ENCODE peak calls at places on chromosomes 11 and 22, in nine cellular contexts. One of them, this sample, is unnamed.

GRCh38 chr11:3879967-3880542 is 24.6 kb downstream of the STIM1 start:
- ATAC-seq in lower lobe of right lung: peak; percentile 65
- ATAC-seq in heart right ventricle: no peak
- ATAC-seq in activated CD4-positive, alpha-beta T cell treated with anti-CD3 and anti-CD28 coated beads for 36 hours: no peak
- ATAC-seq in naive thymus-derived CD8-positive, alpha-beta T cell: no peak
- ATAC-seq in left cardiac atrium: no peak
- ATAC-seq in effector memory CD8-positive, alpha-beta T cell: no peak
- ATAC-seq in naive thymus-derived CD4-positive, alpha-beta T cell: peak; percentile 33
- ATAC-seq in Right ventricle myocardium superior: peak; percentile 46
- ATAC-seq in this sample: no peak

GRCh38 chr22:22519591-22519990 is 479 bp downstream of the ZNF280A start:
- ATAC-seq in naive thymus-derived CD4-positive, alpha-beta T cell: no peak
- ATAC-seq in heart right ventricle: no peak
- ATAC-seq in Right ventricle myocardium superior: no peak
- ATAC-seq in effector memory CD8-positive, alpha-beta T cell: no peak
- ATAC-seq in naive thymus-derived CD8-positive, alpha-beta T cell: no peak
- ATAC-seq in lower lobe of right lung: no peak
- ATAC-seq in left cardiac atrium: no peak
- ATAC-seq in activated CD4-positive, alpha-beta T cell treated with anti-CD3 and anti-CD28 coated beads for 36 hours: no peak
- ATAC-seq in this sample: no peak

GRCh38 chr11:12915093-12915492 is 94.0 kb upstream of the RASSF10 start:
- ATAC-seq in naive thymus-derived CD4-positive, alpha-beta T cell: no peak
- ATAC-seq in naive thymus-derived CD8-positive, alpha-beta T cell: no peak
- ATAC-seq in lower lobe of right lung: peak; percentile 8
- ATAC-seq in Right ventricle myocardium superior: no peak
- ATAC-seq in effector memory CD8-positive, alpha-beta T cell: no peak
- ATAC-seq in left cardiac atrium: peak; percentile 10
- ATAC-seq in heart right ventricle: peak; percentile 12
- ATAC-seq in activated CD4-positive, alpha-beta T cell treated with anti-CD3 and anti-CD28 coated beads for 36 hours: no peak
- ATAC-seq in this sample: no peak

GRCh38 chr11:62008177-62008576 is 40.7 kb upstream of the FTH1 start:
- ATAC-seq in naive thymus-derived CD4-positive, alpha-beta T cell: no peak
- ATAC-seq in lower lobe of right lung: no peak
- ATAC-seq in activated CD4-positive, alpha-beta T cell treated with anti-CD3 and anti-CD28 coated beads for 36 hours: peak; percentile 79
- ATAC-seq in left cardiac atrium: no peak
- ATAC-seq in heart right ventricle: no peak
- ATAC-seq in Right ventricle myocardium superior: no peak
- ATAC-seq in naive thymus-derived CD8-positive, alpha-beta T cell: no peak
- ATAC-seq in effector memory CD8-positive, alpha-beta T cell: no peak
- ATAC-seq in this sample: no peak

GRCh38 chr11:47389577-47390072 is 11.3 kb upstream of the SPI1 start:
- ATAC-seq in Right ventricle myocardium superior: no peak
- ATAC-seq in lower lobe of right lung: no peak
- ATAC-seq in naive thymus-derived CD8-positive, alpha-beta T cell: peak; percentile 52
- ATAC-seq in activated CD4-positive, alpha-beta T cell treated with anti-CD3 and anti-CD28 coated beads for 36 hours: no peak
- ATAC-seq in naive thymus-derived CD4-positive, alpha-beta T cell: no peak
- ATAC-seq in effector memory CD8-positive, alpha-beta T cell: peak; percentile 64
- ATAC-seq in heart right ventricle: no peak
- ATAC-seq in left cardiac atrium: no peak
- ATAC-seq in this sample: no peak

GRCh38 chr22:23244690-23245044 is 64.4 kb downstream of the BCR start:
- ATAC-seq in naive thymus-derived CD8-positive, alpha-beta T cell: no peak
- ATAC-seq in naive thymus-derived CD4-positive, alpha-beta T cell: no peak
- ATAC-seq in effector memory CD8-positive, alpha-beta T cell: no peak
- ATAC-seq in Right ventricle myocardium superior: no peak
- ATAC-seq in lower lobe of right lung: no peak
- ATAC-seq in heart right ventricle: no peak
- ATAC-seq in left cardiac atrium: no peak
- ATAC-seq in activated CD4-positive, alpha-beta T cell treated with anti-CD3 and anti-CD28 coated beads for 36 hours: no peak
- ATAC-seq in this sample: no peak

GRCh38 chr11:6269994-6270393 is 10.4 kb downstream of the CCKBR start:
- ATAC-seq in lower lobe of right lung: peak; percentile 26
- ATAC-seq in effector memory CD8-positive, alpha-beta T cell: peak; percentile 33
- ATAC-seq in left cardiac atrium: no peak
- ATAC-seq in naive thymus-derived CD4-positive, alpha-beta T cell: peak; percentile 20
- ATAC-seq in naive thymus-derived CD8-positive, alpha-beta T cell: no peak
- ATAC-seq in heart right ventricle: no peak
- ATAC-seq in Right ventricle myocardium superior: no peak
- ATAC-seq in activated CD4-positive, alpha-beta T cell treated with anti-CD3 and anti-CD28 coated beads for 36 hours: no peak
- ATAC-seq in this sample: no peak

GRCh38 chr11:134792044-134792443 is 380.0 kb upstream of the B3GAT1 start:
- ATAC-seq in left cardiac atrium: no peak
- ATAC-seq in naive thymus-derived CD8-positive, alpha-beta T cell: no peak
- ATAC-seq in naive thymus-derived CD4-positive, alpha-beta T cell: no peak
- ATAC-seq in lower lobe of right lung: no peak
- ATAC-seq in activated CD4-positive, alpha-beta T cell treated with anti-CD3 and anti-CD28 coated beads for 36 hours: no peak
- ATAC-seq in heart right ventricle: no peak
- ATAC-seq in effector memory CD8-positive, alpha-beta T cell: no peak
- ATAC-seq in Right ventricle myocardium superior: no peak
- ATAC-seq in this sample: no peak

GRCh38 chr11:21412652-21413383 is 743.4 kb downstream of the NELL1 start:
- ATAC-seq in activated CD4-positive, alpha-beta T cell treated with anti-CD3 and anti-CD28 coated beads for 36 hours: no peak
- ATAC-seq in naive thymus-derived CD4-positive, alpha-beta T cell: no peak
- ATAC-seq in effector memory CD8-positive, alpha-beta T cell: no peak
- ATAC-seq in left cardiac atrium: no peak
- ATAC-seq in lower lobe of right lung: no peak
- ATAC-seq in heart right ventricle: no peak
- ATAC-seq in Right ventricle myocardium superior: no peak
- ATAC-seq in naive thymus-derived CD8-positive, alpha-beta T cell: no peak
- ATAC-seq in this sample: no peak

GRCh38 chr11:47353978-47354774 is 1.7 kb upstream of the MYBPC3 start:
- ATAC-seq in activated CD4-positive, alpha-beta T cell treated with anti-CD3 and anti-CD28 coated beads for 36 hours: no peak
- ATAC-seq in naive thymus-derived CD4-positive, alpha-beta T cell: no peak
- ATAC-seq in effector memory CD8-positive, alpha-beta T cell: no peak
- ATAC-seq in left cardiac atrium: no peak
- ATAC-seq in lower lobe of right lung: no peak
- ATAC-seq in heart right ventricle: no peak
- ATAC-seq in naive thymus-derived CD8-positive, alpha-beta T cell: no peak
- ATAC-seq in Right ventricle myocardium superior: no peak
- ATAC-seq in this sample: no peak

GRCh38 chr22:25417792-25418191 is 146.7 kb upstream of the GRK3 start:
- ATAC-seq in heart right ventricle: no peak
- ATAC-seq in naive thymus-derived CD4-positive, alpha-beta T cell: no peak
- ATAC-seq in left cardiac atrium: no peak
- ATAC-seq in Right ventricle myocardium superior: no peak
- ATAC-seq in effector memory CD8-positive, alpha-beta T cell: no peak
- ATAC-seq in naive thymus-derived CD8-positive, alpha-beta T cell: no peak
- ATAC-seq in activated CD4-positive, alpha-beta T cell treated with anti-CD3 and anti-CD28 coated beads for 36 hours: no peak
- ATAC-seq in lower lobe of right lung: no peak
- ATAC-seq in this sample: no peak